ENCODE peak calls at places on chromosome 7, in nine cellular contexts. E, A, S, D, I, Q, Y, C and T are unnamed samples. For H3K9me3, the result is how much of the 10 kb centered on the place peaks cover.

GRCh38 chr7:36390199-36391090 is 783 bp downstream of the ANLN start:
- DNase-seq in E (peak), A (peak), S (peak), D (peak), I (peak), Q (peak), Y (peak), C (peak), T (peak)

GRCh38 chr7:151503902-151504714 is 15.6 kb downstream of the RHEB start:
- DNase-seq in E (peak), A (no peak), S (peak), D (no peak), I (no peak), Q (no peak), Y (no peak), C (no peak), T (no peak)

GRCh38 chr7:13990319-13990983 is 985 bp upstream of the ETV1 start:
- DNase-seq in E (peak), A (no peak), S (peak), D (peak), I (peak), Q (peak), Y (peak), C (peak), T (peak)

GRCh38 chr7:70432567-70433001 is 699.4 kb upstream of the GALNT17 start:
- DNase-seq in E (no peak), A (no peak), S (no peak), D (no peak), I (peak), Q (no peak), Y (no peak), C (no peak), T (no peak)

GRCh38 chr7:68547181-68547580 is 1051.1 kb upstream of the AUTS2 start:
- DNase-seq in E (no peak), A (no peak), S (peak), D (no peak), I (no peak), Q (no peak), Y (no peak), C (no peak), T (no peak)

GRCh38 chr7:54782829-54783228 is 23.8 kb upstream of the SEC61G start:
- DNase-seq in E (no peak), A (no peak), S (no peak), D (no peak), I (no peak), Q (no peak), Y (no peak), C (no peak), T (no peak)

GRCh38 chr7:108132551-108133265 is 2.5 kb upstream of the LAMB4 start:
- DNase-seq in E (no peak), A (no peak), S (peak), D (no peak), I (peak), Q (no peak), Y (no peak), C (no peak), T (no peak)

GRCh38 chr7:8189615-8190014 is 72.4 kb downstream of the ICA1 start:
- DNase-seq in E (no peak), A (no peak), S (peak), D (no peak), I (no peak), Q (no peak), Y (no peak), C (no peak), T (no peak)

GRCh38 chr7:38394703-38395102 is 121.3 kb upstream of the TARP start:
- DNase-seq in E (no peak), A (no peak), S (no peak), D (no peak), I (no peak), Q (no peak), Y (no peak), C (no peak), T (no peak)

GRCh38 chr7:117673367-117673766 is 193.5 kb downstream of the CFTR start:
- DNase-seq in E (peak), A (no peak), S (peak), D (peak), I (no peak), Q (peak), Y (no peak), C (peak), T (peak)

GRCh38 chr7:76294344-76295024 is 8.0 kb upstream of the HSPB1 start:
- DNase-seq in E (peak), A (no peak), S (peak), D (peak), I (peak), Q (peak), Y (peak), C (peak), T (peak)

GRCh38 chr7:116236020-116236630 is 25.8 kb downstream of the TES start:
- DNase-seq in E (peak), A (peak), S (no peak), D (no peak), I (peak), Q (peak), Y (peak), C (no peak), T (peak)

GRCh38 chr7:88259656-88260380 is 40.0 kb upstream of the SRI start:
- DNase-seq in E (no peak), A (no peak), S (peak), D (no peak), I (no peak), Q (no peak), Y (no peak), C (no peak), T (no peak)

GRCh38 chr7:152674860-152675760 is 831 bp downstream of the XRCC2 start:
- DNase-seq in E (peak), A (no peak), S (peak), D (no peak), I (peak), Q (no peak), Y (peak), C (no peak), T (no peak)

GRCh38 chr7:105423987-105424386 is 35.3 kb upstream of the SRPK2 start:
- DNase-seq in E (no peak), A (no peak), S (no peak), D (no peak), I (no peak), Q (no peak), Y (no peak), C (no peak), T (no peak)

DNA sequence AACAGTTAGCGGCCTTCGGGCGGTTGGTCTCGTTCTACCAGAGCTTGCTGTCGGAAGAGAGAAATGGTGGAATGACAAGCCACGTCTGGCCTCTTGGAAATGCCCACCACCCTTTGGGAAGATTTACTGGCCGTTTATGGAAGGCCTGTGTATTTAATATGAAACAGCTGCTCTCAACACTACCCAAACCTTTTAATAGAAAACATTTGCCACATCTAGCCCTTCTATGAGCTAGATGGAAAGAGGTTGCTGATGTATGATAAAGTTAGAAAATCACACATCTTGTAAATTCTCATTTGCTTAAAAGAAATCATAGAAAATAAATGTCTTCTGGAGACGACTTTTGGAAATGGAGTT is 24.6 kb downstream of the NUP42 start:
- DNase-seq in E (no peak), A (no peak), S (no peak), D (no peak), I (no peak), Q (no peak), Y (no peak), C (no peak), T (no peak)
- H3K4me3 ChIP-seq in E (no peak), A (no peak), S (no peak), D (peak), I (no peak), Q (no peak), Y (no peak), C (peak), T (peak)

DNA sequence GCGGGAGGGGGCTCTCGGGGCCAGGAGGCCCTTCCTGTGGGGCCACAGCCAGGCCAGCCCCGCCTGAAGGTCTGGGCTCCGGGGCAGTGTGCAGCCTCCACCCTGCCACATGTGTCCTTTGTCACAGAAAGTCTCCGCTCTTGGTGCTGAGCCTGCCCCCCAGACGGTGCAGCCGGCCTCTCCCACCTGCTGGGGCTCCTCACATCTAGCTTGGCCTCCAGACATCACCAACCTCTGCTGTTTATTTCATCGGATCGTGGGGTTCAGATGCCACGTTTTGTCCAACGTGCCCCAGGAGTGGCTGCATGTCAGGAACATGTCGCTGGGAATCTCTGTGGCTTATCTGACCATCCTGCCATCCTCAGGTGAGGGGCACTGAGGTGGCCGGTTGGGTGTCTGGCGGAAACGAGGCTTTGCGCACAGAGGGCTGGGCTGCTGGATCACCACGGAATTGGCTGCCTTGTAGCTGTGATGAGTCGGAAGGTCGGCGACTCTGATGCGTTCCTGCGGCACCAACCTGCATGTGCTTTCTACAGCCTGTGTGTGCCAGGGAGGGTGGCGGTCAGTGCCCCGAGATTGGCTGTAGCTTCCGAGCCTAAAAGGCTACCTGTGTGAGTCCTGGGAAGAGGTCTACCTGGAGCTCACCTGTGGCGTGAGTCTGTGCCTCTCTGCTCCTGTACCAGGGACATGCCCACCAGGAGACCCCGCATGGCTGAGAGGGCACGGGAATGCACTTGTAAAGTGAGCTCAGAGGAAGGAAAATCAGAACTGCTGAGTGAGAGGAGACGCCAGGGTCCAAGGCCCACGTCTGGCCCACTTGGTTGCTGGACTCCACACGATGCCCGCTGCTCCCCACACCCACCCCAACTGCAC is 316.4 kb downstream of the DNAJB6 start:
- DNase-seq in E (no peak), A (no peak), S (no peak), D (peak), I (peak), Q (no peak), Y (no peak), C (no peak), T (no peak)
- H3K9me3 ChIP-seq in E (under half), A (under half), S (under half), D (under half), I (under half), Q (under half), Y (under half), C (under half), T (under half)

GRCh38 chr7:96599288-96599936 is 110.2 kb downstream of the SEM1 start:
- DNase-seq in E (no peak), A (no peak), S (no peak), D (no peak), I (no peak), Q (no peak), Y (no peak), C (no peak), T (no peak)
- H3K27ac ChIP-seq in E (no peak), A (no peak), S (no peak), D (no peak), I (no peak), Q (no peak), Y (no peak), C (no peak), T (no peak)

GRCh38 chr7:889391-889790 is 13.0 kb downstream of the GET4 start:
- DNase-seq in E (no peak), A (no peak), S (no peak), D (no peak), I (no peak), Q (no peak), Y (no peak), C (no peak), T (no peak)
- H3K4me3 ChIP-seq in E (no peak), A (no peak), S (no peak), D (no peak), I (no peak), Q (no peak), Y (no peak), C (no peak), T (no peak)

GRCh38 chr7:2029211-2029905 is 203.4 kb downstream of the MAD1L1 start:
- DNase-seq in E (no peak), A (no peak), S (no peak), D (peak), I (no peak), Q (no peak), Y (no peak), C (peak), T (no peak)
- H3K9me3 ChIP-seq in E (under half), A (under half), S (under half), D (under half), I (under half), Q (under half), Y (under half), C (under half), T (under half)

GRCh38 chr7:112882506-112882905 is 92.3 kb upstream of the TMEM168 start:
- DNase-seq in E (no peak), A (no peak), S (no peak), D (no peak), I (no peak), Q (no peak), Y (no peak), C (no peak), T (no peak)
- H3K27ac ChIP-seq in E (no peak), A (no peak), S (no peak), D (no peak), I (no peak), Q (no peak), Y (no peak), C (peak), T (no peak)

GRCh38 chr7:21106296-21106732 is 319.6 kb upstream of the SP8 start:
- DNase-seq in E (no peak), A (no peak), S (no peak), D (no peak), I (no peak), Q (no peak), Y (no peak), C (no peak), T (no peak)
- H3K4me3 ChIP-seq in E (no peak), A (no peak), S (no peak), D (no peak), I (no peak), Q (no peak), Y (no peak), C (no peak), T (no peak)

DNA sequence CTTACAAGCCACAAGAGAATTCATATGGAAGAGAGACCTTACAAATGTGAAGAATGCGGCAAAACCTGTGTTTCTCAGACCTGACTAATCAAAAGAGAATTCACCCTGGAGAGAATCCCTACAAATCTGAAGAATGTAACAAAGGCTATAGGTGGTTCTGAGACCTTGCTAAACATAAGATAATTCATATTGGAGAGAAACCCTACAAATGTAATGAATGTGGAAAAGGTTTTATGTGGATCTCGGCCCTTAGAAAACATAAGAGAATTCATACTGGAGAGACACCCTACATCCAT is 33.4 kb downstream of the ZNF727 start:
- DNase-seq in E (no peak), A (no peak), S (no peak), D (no peak), I (no peak), Q (no peak), Y (no peak), C (no peak), T (no peak)
- H3K9me3 ChIP-seq in E (under half), A (under half), S (under half), D (half or more), I (under half), Q (half or more), Y (half or more), C (under half), T (under half)

GRCh38 chr7:149713061-149713730 is 60.2 kb downstream of the ZNF467 start:
- DNase-seq in E (no peak), A (no peak), S (no peak), D (peak), I (no peak), Q (no peak), Y (no peak), C (no peak), T (no peak)

GRCh38 chr7:149713731-149714068 is 59.7 kb downstream of the ZNF467 start:
- DNase-seq in E (no peak), A (no peak), S (no peak), D (peak), I (no peak), Q (no peak), Y (no peak), C (no peak), T (no peak)

GRCh38 chr7:149715476-149715875 is 57.9 kb downstream of the ZNF467 start:
- DNase-seq in E (no peak), A (no peak), S (no peak), D (peak), I (no peak), Q (no peak), Y (no peak), C (no peak), T (no peak)

GRCh38 chr7:149714910-149715471 is 58.4 kb downstream of the ZNF467 start:
- DNase-seq in E (no peak), A (no peak), S (peak), D (peak), I (no peak), Q (peak), Y (no peak), C (no peak), T (peak)

DNA sequence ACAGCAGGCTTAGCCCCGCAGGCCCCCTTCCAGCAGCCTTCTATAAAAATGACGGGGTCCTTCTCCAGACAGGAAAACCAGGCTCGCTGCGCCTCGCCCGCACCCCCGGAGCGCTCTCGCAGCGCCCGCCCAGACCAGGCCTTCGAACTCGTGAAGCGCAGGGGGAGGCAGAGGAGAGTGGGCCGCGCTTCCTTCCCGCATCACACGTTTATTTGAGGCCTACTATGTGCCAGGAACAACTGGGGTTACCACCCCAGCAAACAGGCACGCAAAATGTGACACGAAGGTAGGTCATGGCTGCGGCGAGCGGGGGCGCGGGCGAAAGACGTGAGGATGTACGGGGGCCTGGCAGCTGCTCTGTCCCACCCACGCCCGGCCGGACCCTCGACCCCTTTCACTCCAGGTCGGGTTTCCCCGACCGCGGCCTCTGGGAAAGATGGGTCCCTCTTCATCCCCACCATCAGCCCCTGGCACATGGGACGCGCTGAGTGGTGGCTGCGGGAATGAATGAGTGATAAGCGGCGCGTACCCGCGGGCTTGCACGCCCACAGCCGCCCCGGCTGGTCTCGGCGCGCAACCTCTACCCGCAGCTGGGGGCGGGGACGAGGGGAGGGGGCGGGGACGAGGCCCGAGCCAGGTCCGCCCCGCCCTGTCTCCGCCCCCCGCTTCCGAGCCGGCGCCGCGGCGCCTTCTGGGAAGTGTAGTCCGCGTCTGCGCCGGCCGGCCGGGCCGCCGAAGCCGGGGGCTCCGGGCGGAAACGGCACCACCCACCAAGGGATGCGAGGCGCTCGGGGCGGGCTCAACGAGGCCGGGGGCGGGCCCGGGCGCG is 59.1 kb downstream of the ZNF467 start:
- DNase-seq in E (peak), A (peak), S (peak), D (peak), I (peak), Q (peak), Y (peak), C (peak), T (peak)
- H3K27ac ChIP-seq in E (no peak), A (peak), S (no peak), D (no peak), I (peak), Q (peak), Y (peak), C (peak), T (no peak)